ENCODE peak calls at places on chromosomes 6 and 20, in five cellular contexts. O is GM06990, N is WTC11, B is A549, T is sigmoid colon. C is an unnamed sample.

GRCh38 chr6:170470673-170471072 is 82.4 kb downstream of the PSMB1 start:
- DNase-seq in O (no peak), N (no peak), B (no peak), T (no peak), C (no peak)

GRCh38 chr6:62740596-62740995 is 454.6 kb upstream of the KHDRBS2 start:
- DNase-seq in O (no peak), N (no peak), B (no peak), T (no peak), C (no peak)

GRCh38 chr6:10510592-10511367 is 10.4 kb upstream of the GCNT2 start:
- DNase-seq in O (no peak), N (peak), B (peak), T (peak), C (peak)

GRCh38 chr6:5712349-5713215 is 294.1 kb downstream of the NRN1 start:
- DNase-seq in O (no peak), N (no peak), B (no peak), T (no peak), C (no peak)

GRCh38 chr20:36800410-36800809 is 26.8 kb upstream of the DSN1 start:
- DNase-seq in O (no peak), N (no peak), B (no peak), T (no peak), C (no peak)

GRCh38 chr20:57124346-57124745 is 142.1 kb downstream of the BMP7 start:
- DNase-seq in O (no peak), N (no peak), B (no peak), T (no peak), C (no peak)

GRCh38 chr6:39312912-39313525 is 1.2 kb downstream of the KCNK17 start:
- DNase-seq in O (no peak), N (peak), B (no peak), T (no peak), C (no peak)

GRCh38 chr20:46600286-46600752 is 49.9 kb upstream of the OCSTAMP start:
- DNase-seq in O (no peak), N (no peak), B (no peak), T (no peak), C (no peak)

GRCh38 chr6:100412872-100413271 is 51.8 kb downstream of the SIM1 start:
- DNase-seq in O (no peak), N (no peak), B (no peak), T (no peak), C (no peak)

GRCh38 chr6:146785001-146785585 is 186.3 kb downstream of the ADGB start:
- DNase-seq in O (no peak), N (no peak), B (peak), T (no peak), C (no peak)

GRCh38 chr20:58514321-58515239 is 619 bp downstream of the APCDD1L start:
- DNase-seq in O (no peak), N (peak), B (no peak), T (peak), C (no peak)

GRCh38 chr6:5961836-5962235 is 44.9 kb downstream of the NRN1 start:
- DNase-seq in O (no peak), N (no peak), B (no peak), T (no peak), C (no peak)

DNA sequence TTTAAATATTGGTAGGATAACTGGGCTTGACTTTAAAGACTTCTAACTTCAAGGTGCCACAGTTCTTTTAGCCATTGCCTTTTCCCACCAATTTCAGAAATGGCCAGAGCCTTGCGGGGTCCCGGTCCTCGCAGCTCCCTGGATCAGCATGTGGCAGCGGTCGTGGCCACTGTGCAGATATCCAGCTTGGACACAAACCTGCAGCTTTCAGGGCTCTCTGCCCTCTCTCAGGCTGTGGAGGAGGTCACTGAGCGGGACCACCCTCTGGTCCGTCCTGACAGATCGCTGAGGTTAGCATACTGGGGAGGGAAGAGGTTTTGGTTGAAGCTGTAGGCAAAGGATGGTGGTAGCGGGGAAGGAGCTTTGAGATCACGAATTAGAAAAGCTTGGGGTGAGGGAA is 6.4 kb downstream of the CUL9 start:
- DNase-seq in O (no peak), N (peak), B (no peak), T (no peak), C (no peak)
- TF ChIP-seq CTCF in O (no peak), N (no peak), B (no peak), T (no peak), C (no peak)

DNA sequence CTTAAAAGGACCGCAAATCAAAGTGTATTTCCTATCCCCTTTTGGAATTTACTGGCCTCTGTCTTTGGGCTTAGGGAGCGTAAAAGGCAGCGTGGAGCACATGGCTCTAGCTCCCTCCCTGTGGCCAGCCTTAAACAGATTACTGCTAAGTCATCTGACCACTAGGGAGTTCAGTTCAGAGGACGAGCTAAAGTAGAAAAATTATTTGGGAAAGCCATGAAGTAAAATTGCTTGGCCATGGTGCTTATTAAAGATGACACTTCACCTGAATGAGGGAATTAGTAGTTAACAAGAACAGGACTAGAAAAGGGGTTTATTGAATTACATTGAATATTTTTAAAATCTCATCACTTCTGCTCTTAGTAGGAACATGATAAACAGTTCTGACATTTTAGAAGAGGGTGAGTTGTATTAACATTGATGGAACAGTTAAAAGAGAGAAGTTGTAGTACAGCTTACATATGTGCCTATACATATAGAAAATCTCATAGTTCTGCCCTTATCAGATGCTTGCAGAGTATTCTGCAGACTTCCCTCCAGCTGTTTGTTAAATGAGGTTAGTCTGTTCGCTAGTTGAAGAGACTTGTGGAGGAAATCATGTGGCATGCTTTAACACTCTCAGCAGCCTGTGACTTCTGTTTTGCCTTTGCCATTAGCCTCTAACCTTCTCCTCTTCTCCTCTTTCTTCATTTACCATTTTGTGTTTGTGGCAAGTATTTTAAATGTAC is 31.2 kb upstream of the MAPK13 start:
- DNase-seq in O (no peak), N (no peak), B (peak), T (no peak), C (no peak)
- TF ChIP-seq CTCF in O (no peak), N (no peak), B (no peak), T (no peak), C (no peak)

DNA sequence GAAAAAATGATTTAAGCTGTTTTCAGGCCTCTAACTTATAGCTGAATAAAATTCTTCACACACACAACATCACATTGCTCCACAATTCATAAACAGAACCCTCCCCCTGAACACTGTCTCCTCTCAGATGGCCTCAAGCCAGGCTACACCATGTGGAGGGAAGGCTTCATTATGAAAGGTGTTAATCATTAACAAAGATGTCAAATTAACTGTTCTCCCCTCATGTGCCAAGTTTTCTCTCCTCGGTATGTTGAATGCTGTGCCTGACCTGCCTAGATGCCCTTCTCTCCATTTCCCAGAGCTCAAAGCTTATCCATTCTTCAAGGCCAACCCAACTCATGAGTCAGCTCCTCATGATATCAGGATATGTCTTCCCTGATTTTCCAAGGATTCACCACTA is 210.4 kb downstream of the GMDS start:
- DNase-seq in O (no peak), N (no peak), B (no peak), T (no peak), C (no peak)
- TF ChIP-seq CTCF in O (no peak), N (no peak), B (no peak), T (no peak), C (no peak)

GRCh38 chr20:47785900-47786762 is 850 bp upstream of the SULF2 start:
- DNase-seq in O (peak), N (peak), B (peak), T (peak), C (peak)
- TF ChIP-seq CTCF in O (peak), N (peak), B (peak), T (peak), C (peak)

DNA sequence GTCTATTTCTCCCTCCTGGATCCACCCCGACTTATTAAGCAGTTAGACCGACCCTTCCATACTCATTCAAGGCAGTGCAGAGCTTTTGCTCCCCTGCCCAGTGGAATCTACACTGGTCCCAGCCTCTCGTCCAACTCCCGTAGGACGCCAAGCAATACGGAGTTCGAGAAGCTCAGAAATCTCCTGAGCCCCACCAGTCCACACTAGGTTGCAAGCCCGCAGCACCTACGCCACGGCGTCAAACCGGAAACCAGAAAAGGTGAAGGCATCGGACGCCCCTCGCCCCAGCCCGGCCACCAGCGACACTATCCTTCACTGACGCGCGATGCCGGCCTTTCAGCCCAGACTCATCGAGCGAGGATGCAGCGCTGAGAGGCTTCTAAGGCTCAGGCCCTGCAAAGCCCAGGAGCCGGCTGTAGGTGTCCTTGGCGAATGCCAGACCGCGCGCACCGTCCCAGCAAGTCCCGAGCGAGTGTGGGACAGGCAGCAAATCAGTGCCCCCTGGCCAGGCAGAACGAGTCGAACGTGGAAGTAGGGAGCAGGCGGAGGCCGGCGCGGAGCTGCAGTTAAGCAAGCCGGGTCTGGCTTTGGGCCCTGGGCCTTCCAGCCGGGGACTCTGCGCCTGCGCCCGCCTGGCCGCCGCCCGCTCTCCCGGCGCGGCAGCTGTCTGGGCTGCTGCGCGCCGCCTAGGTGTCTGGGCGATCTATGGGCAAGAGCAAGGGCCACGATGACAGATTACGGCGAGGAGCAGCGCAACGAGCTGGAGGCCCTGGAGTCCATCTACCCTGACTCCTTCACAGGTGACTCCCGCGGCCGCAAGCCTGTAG is at the start of gene RWDD1:
- DNase-seq in O (peak), N (peak), B (peak), T (peak), C (peak)
- TF ChIP-seq CTCF in O (no peak), N (no peak), B (no peak), T (peak), C (no peak)

C was measured in GM10248.